ENCODE peak calls at places on chromosomes 7 and 10, in eight cellular contexts. One of them, this sample, is unnamed.

GRCh38 chr10:73908853-73909611 is 1.9 kb upstream of the PLAU start:
- DNase-seq in cardiac fibroblast: peak; percentile 86
- DNase-seq in mucosa of descending colon: no peak
- DNase-seq in endothelial cell: no peak
- DNase-seq in A549: peak; percentile 81
- DNase-seq in colonic mucosa: peak; percentile 40
- DNase-seq in neural crest cell: no peak
- DNase-seq in fibroblast of the aortic adventitia: peak; percentile 89
- DNase-seq in this sample: no peak

GRCh38 chr7:153447021-153447420 is 605.2 kb upstream of the DPP6 start:
- DNase-seq in mucosa of descending colon: no peak
- DNase-seq in colonic mucosa: no peak
- DNase-seq in cardiac fibroblast: no peak
- DNase-seq in endothelial cell: no peak
- DNase-seq in A549: no peak
- DNase-seq in neural crest cell: no peak
- DNase-seq in fibroblast of the aortic adventitia: no peak
- DNase-seq in this sample: no peak

GRCh38 chr10:78203915-78204818 is 170.5 kb downstream of the RPS24 start:
- DNase-seq in neural crest cell: no peak
- DNase-seq in fibroblast of the aortic adventitia: peak; percentile 36
- DNase-seq in colonic mucosa: no peak
- DNase-seq in cardiac fibroblast: peak; percentile 73
- DNase-seq in A549: no peak
- DNase-seq in endothelial cell: no peak
- DNase-seq in mucosa of descending colon: no peak
- DNase-seq in this sample: no peak

GRCh38 chr10:72825163-72825562 is 68.4 kb upstream of the OIT3 start:
- DNase-seq in mucosa of descending colon: no peak
- DNase-seq in neural crest cell: no peak
- DNase-seq in fibroblast of the aortic adventitia: no peak
- DNase-seq in cardiac fibroblast: no peak
- DNase-seq in colonic mucosa: no peak
- DNase-seq in A549: no peak
- DNase-seq in endothelial cell: no peak
- DNase-seq in this sample: no peak

GRCh38 chr10:103618575-103619423 is 125.3 kb downstream of the NEURL1 start:
- DNase-seq in colonic mucosa: peak; percentile 56
- DNase-seq in cardiac fibroblast: peak; percentile 97
- DNase-seq in endothelial cell: no peak
- DNase-seq in A549: no peak
- DNase-seq in fibroblast of the aortic adventitia: peak; percentile 97
- DNase-seq in neural crest cell: no peak
- DNase-seq in mucosa of descending colon: peak; percentile 46
- DNase-seq in this sample: no peak

GRCh38 chr7:157541295-157541608 is 204.4 kb downstream of the DNAJB6 start:
- DNase-seq in colonic mucosa: no peak
- DNase-seq in A549: no peak
- DNase-seq in fibroblast of the aortic adventitia: no peak
- DNase-seq in mucosa of descending colon: peak; percentile 5
- DNase-seq in cardiac fibroblast: no peak
- DNase-seq in neural crest cell: no peak
- DNase-seq in endothelial cell: no peak
- DNase-seq in this sample: peak; percentile 10

GRCh38 chr7:117004899-117005298 is 51.6 kb downstream of the ST7 start:
- DNase-seq in colonic mucosa: no peak
- DNase-seq in mucosa of descending colon: no peak
- DNase-seq in cardiac fibroblast: peak; percentile 29
- DNase-seq in A549: no peak
- DNase-seq in neural crest cell: no peak
- DNase-seq in fibroblast of the aortic adventitia: peak; percentile 35
- DNase-seq in endothelial cell: no peak
- DNase-seq in this sample: no peak

GRCh38 chr10:62437696-62438095 is 63.5 kb downstream of the ZNF365 start:
- DNase-seq in cardiac fibroblast: peak; percentile 82
- DNase-seq in endothelial cell: peak; percentile 27
- DNase-seq in A549: peak; percentile 40
- DNase-seq in neural crest cell: peak; percentile 26
- DNase-seq in mucosa of descending colon: no peak
- DNase-seq in fibroblast of the aortic adventitia: peak; percentile 89
- DNase-seq in colonic mucosa: peak; percentile 31
- DNase-seq in this sample: no peak

GRCh38 chr10:117860823-117861222 is 185.9 kb downstream of the RAB11FIP2 start:
- DNase-seq in mucosa of descending colon: no peak
- DNase-seq in fibroblast of the aortic adventitia: peak; percentile 9
- DNase-seq in A549: peak; percentile 35
- DNase-seq in neural crest cell: no peak
- DNase-seq in colonic mucosa: no peak
- DNase-seq in cardiac fibroblast: peak; percentile 18
- DNase-seq in endothelial cell: no peak
- DNase-seq in this sample: no peak

GRCh38 chr10:60282771-60283353 is 106.8 kb downstream of the ANK3 start:
- DNase-seq in mucosa of descending colon: no peak
- DNase-seq in colonic mucosa: no peak
- DNase-seq in neural crest cell: no peak
- DNase-seq in A549: peak; percentile 28
- DNase-seq in cardiac fibroblast: no peak
- DNase-seq in endothelial cell: no peak
- DNase-seq in fibroblast of the aortic adventitia: peak; percentile 53
- DNase-seq in this sample: no peak

GRCh38 chr10:24872790-24873182 is 79.6 kb downstream of the PRTFDC1 start:
- DNase-seq in A549: no peak
- DNase-seq in mucosa of descending colon: no peak
- DNase-seq in fibroblast of the aortic adventitia: no peak
- DNase-seq in neural crest cell: no peak
- DNase-seq in endothelial cell: no peak
- DNase-seq in colonic mucosa: no peak
- DNase-seq in cardiac fibroblast: no peak
- DNase-seq in this sample: no peak

GRCh38 chr10:128281343-128281742 is 155.1 kb upstream of the MKI67 start:
- DNase-seq in neural crest cell: no peak
- DNase-seq in A549: no peak
- DNase-seq in endothelial cell: no peak
- DNase-seq in colonic mucosa: no peak
- DNase-seq in fibroblast of the aortic adventitia: no peak
- DNase-seq in cardiac fibroblast: no peak
- DNase-seq in mucosa of descending colon: no peak
- DNase-seq in this sample: no peak

GRCh38 chr10:102674566-102674965 is 30.3 kb downstream of the TRIM8 start:
- DNase-seq in cardiac fibroblast: no peak
- DNase-seq in mucosa of descending colon: no peak
- DNase-seq in A549: no peak
- DNase-seq in fibroblast of the aortic adventitia: no peak
- DNase-seq in endothelial cell: no peak
- DNase-seq in neural crest cell: no peak
- DNase-seq in colonic mucosa: no peak
- DNase-seq in this sample: no peak

GRCh38 chr10:97861924-97862323 is 12.3 kb downstream of the GOLGA7B start:
- DNase-seq in fibroblast of the aortic adventitia: no peak
- DNase-seq in neural crest cell: no peak
- DNase-seq in mucosa of descending colon: no peak
- DNase-seq in endothelial cell: no peak
- DNase-seq in cardiac fibroblast: no peak
- DNase-seq in colonic mucosa: no peak
- DNase-seq in A549: no peak
- DNase-seq in this sample: no peak

GRCh38 chr7:6344278-6344677 is 71.9 kb upstream of the CYTH3 start:
- DNase-seq in colonic mucosa: no peak
- DNase-seq in neural crest cell: no peak
- DNase-seq in endothelial cell: no peak
- DNase-seq in cardiac fibroblast: no peak
- DNase-seq in A549: no peak
- DNase-seq in fibroblast of the aortic adventitia: no peak
- DNase-seq in mucosa of descending colon: no peak
- DNase-seq in this sample: no peak

GRCh38 chr7:116631676-116632075 is 40.3 kb upstream of the MET start:
- DNase-seq in colonic mucosa: no peak
- DNase-seq in cardiac fibroblast: no peak
- DNase-seq in neural crest cell: no peak
- DNase-seq in fibroblast of the aortic adventitia: no peak
- DNase-seq in mucosa of descending colon: no peak
- DNase-seq in A549: no peak
- DNase-seq in endothelial cell: no peak
- DNase-seq in this sample: no peak

GRCh38 chr10:4804505-4804904 is 21.5 kb upstream of the AKR1E2 start:
- DNase-seq in mucosa of descending colon: no peak
- DNase-seq in colonic mucosa: no peak
- DNase-seq in endothelial cell: no peak
- DNase-seq in neural crest cell: no peak
- DNase-seq in fibroblast of the aortic adventitia: peak; percentile 86
- DNase-seq in cardiac fibroblast: peak; percentile 59
- DNase-seq in A549: no peak
- DNase-seq in this sample: no peak

GRCh38 chr10:27504897-27505457 is 873 bp downstream of the RAB18 start:
- DNase-seq in A549: no peak
- DNase-seq in fibroblast of the aortic adventitia: peak; percentile 39
- DNase-seq in neural crest cell: no peak
- DNase-seq in endothelial cell: no peak
- DNase-seq in cardiac fibroblast: peak; percentile 24
- DNase-seq in colonic mucosa: no peak
- DNase-seq in mucosa of descending colon: no peak
- DNase-seq in this sample: no peak

GRCh38 chr10:91210435-91210834 is 10.0 kb upstream of the PCGF5 start:
- DNase-seq in colonic mucosa: peak; percentile 80
- DNase-seq in endothelial cell: no peak
- DNase-seq in cardiac fibroblast: no peak
- DNase-seq in A549: no peak
- DNase-seq in neural crest cell: no peak
- DNase-seq in fibroblast of the aortic adventitia: no peak
- DNase-seq in mucosa of descending colon: peak; percentile 76
- DNase-seq in this sample: no peak

GRCh38 chr10:91210014-91210413 is 10.4 kb upstream of the PCGF5 start:
- DNase-seq in mucosa of descending colon: no peak
- DNase-seq in colonic mucosa: peak; percentile 31
- DNase-seq in A549: no peak
- DNase-seq in neural crest cell: no peak
- DNase-seq in endothelial cell: no peak
- DNase-seq in cardiac fibroblast: no peak
- DNase-seq in fibroblast of the aortic adventitia: no peak
- DNase-seq in this sample: no peak

GRCh38 chr10:91206427-91206826 is 14.0 kb upstream of the PCGF5 start:
- DNase-seq in colonic mucosa: no peak
- DNase-seq in mucosa of descending colon: no peak
- DNase-seq in neural crest cell: no peak
- DNase-seq in cardiac fibroblast: no peak
- DNase-seq in endothelial cell: no peak
- DNase-seq in A549: no peak
- DNase-seq in fibroblast of the aortic adventitia: no peak
- DNase-seq in this sample: no peak

GRCh38 chr10:91206837-91207474 is 13.5 kb upstream of the PCGF5 start:
- DNase-seq in cardiac fibroblast: no peak
- DNase-seq in fibroblast of the aortic adventitia: no peak
- DNase-seq in colonic mucosa: no peak
- DNase-seq in neural crest cell: no peak
- DNase-seq in endothelial cell: no peak
- DNase-seq in A549: no peak
- DNase-seq in mucosa of descending colon: no peak
- DNase-seq in this sample: no peak

GRCh38 chr10:91208645-91209044 is 11.8 kb upstream of the PCGF5 start:
- DNase-seq in A549: no peak
- DNase-seq in colonic mucosa: no peak
- DNase-seq in cardiac fibroblast: peak; percentile 7
- DNase-seq in fibroblast of the aortic adventitia: no peak
- DNase-seq in mucosa of descending colon: no peak
- DNase-seq in endothelial cell: no peak
- DNase-seq in neural crest cell: no peak
- DNase-seq in this sample: no peak
- TF ChIP-seq CTCF in A549: no peak
- TF ChIP-seq CTCF in colonic mucosa: no peak
- TF ChIP-seq CTCF in cardiac fibroblast: no peak
- TF ChIP-seq CTCF in fibroblast of the aortic adventitia: peak; percentile 7
- TF ChIP-seq CTCF in mucosa of descending colon: no peak
- TF ChIP-seq CTCF in endothelial cell: no peak
- TF ChIP-seq CTCF in neural crest cell: no peak
- TF ChIP-seq CTCF in this sample: no peak

GRCh38 chr7:140719711-140720110 is 23.2 kb downstream of the NDUFB2 start:
- DNase-seq in A549: no peak
- DNase-seq in mucosa of descending colon: no peak
- DNase-seq in cardiac fibroblast: peak; percentile 38
- DNase-seq in fibroblast of the aortic adventitia: peak; percentile 13
- DNase-seq in colonic mucosa: no peak
- DNase-seq in neural crest cell: no peak
- DNase-seq in endothelial cell: no peak
- DNase-seq in this sample: no peak

DNA sequence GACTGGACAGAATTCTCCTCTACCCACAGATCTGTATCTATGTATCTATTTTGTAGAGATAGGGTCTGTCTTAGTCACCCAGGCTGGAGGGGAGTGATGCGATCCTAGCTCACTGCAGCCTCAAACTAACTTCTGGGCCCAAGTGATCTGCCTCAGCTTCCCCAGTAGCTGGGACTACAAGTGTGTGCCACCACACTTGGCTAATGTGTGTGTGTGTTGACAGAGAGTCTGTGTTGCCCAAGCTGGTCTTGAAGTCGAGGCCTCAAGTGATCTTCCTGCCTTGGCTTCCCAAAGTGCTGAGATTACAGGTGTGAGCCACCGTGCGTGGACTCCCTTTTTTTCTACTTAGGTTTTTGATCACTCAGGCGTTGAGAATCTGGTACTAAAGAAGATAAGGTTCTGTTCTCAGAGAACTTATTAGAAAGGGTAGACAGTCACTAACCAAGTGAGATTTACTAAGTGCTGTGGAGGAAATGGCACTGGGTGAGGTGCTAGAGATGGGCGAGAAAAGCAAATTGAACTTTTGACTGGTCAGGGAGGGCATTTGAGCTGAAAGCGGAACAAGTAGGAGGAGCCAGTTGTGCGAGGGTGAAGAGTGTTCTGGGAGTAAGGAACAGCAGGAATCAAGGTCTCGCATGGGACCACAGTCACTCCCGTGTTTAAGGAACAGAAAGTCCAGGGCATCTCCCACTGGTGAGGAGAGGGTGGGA is 18.0 kb downstream of the NDUFB2 start:
- DNase-seq in endothelial cell: no peak
- DNase-seq in colonic mucosa: no peak
- DNase-seq in mucosa of descending colon: no peak
- DNase-seq in neural crest cell: no peak
- DNase-seq in fibroblast of the aortic adventitia: no peak
- DNase-seq in A549: no peak
- DNase-seq in cardiac fibroblast: no peak
- DNase-seq in this sample: no peak
- TF ChIP-seq CTCF in endothelial cell: no peak
- TF ChIP-seq CTCF in colonic mucosa: no peak
- TF ChIP-seq CTCF in mucosa of descending colon: no peak
- TF ChIP-seq CTCF in neural crest cell: no peak
- TF ChIP-seq CTCF in fibroblast of the aortic adventitia: no peak
- TF ChIP-seq CTCF in A549: no peak
- TF ChIP-seq CTCF in cardiac fibroblast: no peak
- TF ChIP-seq CTCF in this sample: no peak

GRCh38 chr7:29556405-29557195 is 7.0 kb upstream of the PRR15 start:
- DNase-seq in cardiac fibroblast: no peak
- DNase-seq in neural crest cell: no peak
- DNase-seq in mucosa of descending colon: no peak
- DNase-seq in A549: no peak
- DNase-seq in colonic mucosa: no peak
- DNase-seq in endothelial cell: no peak
- DNase-seq in fibroblast of the aortic adventitia: no peak
- DNase-seq in this sample: no peak
- TF ChIP-seq CTCF in cardiac fibroblast: no peak
- TF ChIP-seq CTCF in neural crest cell: no peak
- TF ChIP-seq CTCF in mucosa of descending colon: no peak
- TF ChIP-seq CTCF in A549: no peak
- TF ChIP-seq CTCF in colonic mucosa: no peak
- TF ChIP-seq CTCF in endothelial cell: no peak
- TF ChIP-seq CTCF in fibroblast of the aortic adventitia: no peak
- TF ChIP-seq CTCF in this sample: no peak

GRCh38 chr10:92027141-92027540 is 103.6 kb downstream of the BTAF1 start:
- DNase-seq in cardiac fibroblast: no peak
- DNase-seq in A549: no peak
- DNase-seq in colonic mucosa: no peak
- DNase-seq in mucosa of descending colon: no peak
- DNase-seq in endothelial cell: no peak
- DNase-seq in neural crest cell: no peak
- DNase-seq in fibroblast of the aortic adventitia: no peak
- DNase-seq in this sample: no peak
- TF ChIP-seq CTCF in cardiac fibroblast: no peak
- TF ChIP-seq CTCF in A549: no peak
- TF ChIP-seq CTCF in colonic mucosa: no peak
- TF ChIP-seq CTCF in mucosa of descending colon: no peak
- TF ChIP-seq CTCF in endothelial cell: no peak
- TF ChIP-seq CTCF in neural crest cell: no peak
- TF ChIP-seq CTCF in fibroblast of the aortic adventitia: no peak
- TF ChIP-seq CTCF in this sample: no peak

This sample was measured in glutamatergic neuron.